ENCODE peak calls at places on chromosomes 3 and 15, in ten cellular contexts. D is endodermal cell, U is brain microvascular endothelial cell, Y is pancreas, P is upper lobe of right lung, M is body of pancreas, N is AG09309, F is fibroblast of the aortic adventitia, L is lower lobe of right lung, X is fibroblast of lung. W is an unnamed sample.

GRCh38 chr15:38226867-38227266 is 25.8 kb upstream of the SPRED1 start:
- DNase-seq in M (peak), U (peak), L (no peak), F (peak), P (no peak), N (peak), X (peak), D (no peak), Y (peak), W (peak)

GRCh38 chr3:102180291-102180931 is 254.4 kb upstream of the ZPLD1 start:
- DNase-seq in P (no peak), F (peak), N (peak), D (no peak), Y (no peak), L (no peak), U (peak), X (peak), M (peak), W (peak)

GRCh38 chr3:123522666-123523412 is 62.0 kb downstream of the HACD2 start:
- DNase-seq in F (no peak), D (no peak), P (no peak), Y (no peak), N (no peak), L (no peak), M (peak), X (no peak), U (no peak), W (no peak)

GRCh38 chr3:4754180-4755086 is 224.8 kb upstream of the BHLHE40 start:
- DNase-seq in U (no peak), D (no peak), X (no peak), N (no peak), F (no peak), Y (no peak), L (no peak), P (no peak), M (no peak), W (no peak)

GRCh38 chr3:68893600-68894239 is 38.6 kb downstream of the TAFA4 start:
- DNase-seq in L (no peak), Y (no peak), N (peak), D (no peak), F (peak), M (no peak), P (no peak), X (peak), U (peak), W (peak)

GRCh38 chr15:66006986-66007385 is 137.7 kb downstream of the RAB11A start:
- DNase-seq in U (no peak), X (peak), N (peak), Y (no peak), F (peak), P (no peak), M (no peak), L (no peak), D (no peak), W (peak)

GRCh38 chr3:169661567-169662214 is 1.8 kb downstream of the MECOM start:
- DNase-seq in F (peak), L (peak), U (peak), N (no peak), D (peak), X (peak), Y (no peak), M (peak), P (peak), W (peak)

GRCh38 chr3:149463921-149464320 is 10.6 kb upstream of the TM4SF4 start:
- DNase-seq in L (no peak), N (no peak), F (no peak), U (no peak), P (no peak), Y (no peak), X (no peak), M (no peak), D (no peak), W (no peak)

GRCh38 chr3:112745567-112746248 is 101.0 kb downstream of the CD200R1L start:
- DNase-seq in Y (no peak), L (no peak), P (no peak), M (no peak), N (no peak), D (no peak), F (peak), U (no peak), X (no peak), W (no peak)

GRCh38 chr3:37762698-37763097 is 99.0 kb upstream of the CTDSPL start:
- DNase-seq in P (no peak), Y (no peak), U (peak), D (peak), X (peak), N (no peak), L (no peak), F (peak), M (no peak), W (peak)

GRCh38 chr3:9071982-9072666 is 108.9 kb upstream of the RAD18 start:
- DNase-seq in M (no peak), X (no peak), N (no peak), U (no peak), D (no peak), F (no peak), Y (no peak), L (no peak), P (no peak), W (no peak)

GRCh38 chr15:57432141-57432701 is 55.9 kb downstream of the CGNL1 start:
- DNase-seq in X (peak), D (peak), F (peak), P (no peak), Y (peak), L (no peak), N (no peak), M (no peak), U (no peak), W (no peak)

GRCh38 chr3:79297242-79297641 is 470.6 kb downstream of the ROBO1 start:
- DNase-seq in P (no peak), Y (no peak), L (no peak), X (peak), F (peak), U (peak), M (no peak), D (no peak), N (peak), W (peak)

GRCh38 chr3:134367412-134367811 is 6.8 kb downstream of the AMOTL2 start:
- DNase-seq in X (no peak), N (no peak), U (no peak), L (no peak), P (peak), Y (no peak), F (no peak), D (peak), M (no peak), W (no peak)

GRCh38 chr3:159252772-159253384 is 451.0 kb downstream of the MFSD1 start:
- DNase-seq in P (no peak), N (peak), X (peak), U (peak), D (no peak), L (no peak), F (peak), M (no peak), Y (no peak), W (peak)

GRCh38 chr3:110767156-110767555 is 304.5 kb upstream of the NECTIN3 start:
- DNase-seq in N (no peak), D (no peak), U (no peak), F (no peak), L (no peak), Y (no peak), X (peak), M (no peak), P (no peak), W (no peak)

GRCh38 chr3:55648591-55649318 is 161.6 kb upstream of the WNT5A start:
- DNase-seq in N (no peak), P (no peak), D (peak), Y (no peak), M (no peak), U (no peak), X (no peak), F (no peak), L (no peak), W (no peak)

GRCh38 chr15:75107905-75108838 is 84.8 kb downstream of the PPCDC start:
- DNase-seq in L (peak), M (peak), N (peak), X (peak), D (no peak), U (peak), Y (no peak), P (no peak), F (peak), W (peak)

GRCh38 chr3:14680716-14681115 is 5.8 kb downstream of the C3orf20 start:
- DNase-seq in F (peak), U (peak), N (no peak), X (peak), Y (no peak), P (no peak), D (no peak), L (no peak), M (no peak), W (peak)

GRCh38 chr3:149625795-149626194 is 32.0 kb downstream of the WWTR1 start:
- DNase-seq in P (no peak), U (no peak), M (no peak), D (no peak), Y (no peak), X (peak), F (no peak), N (no peak), L (no peak), W (no peak)

GRCh38 chr15:56919708-56920637 is 1.5 kb downstream of the TCF12 start:
- DNase-seq in M (peak), X (peak), L (peak), U (peak), F (peak), P (peak), N (no peak), Y (peak), D (peak), W (peak)

GRCh38 chr3:46660543-46661523 is 32.6 kb downstream of the ALS2CL start:
- DNase-seq in M (no peak), L (no peak), N (no peak), D (peak), U (no peak), F (no peak), Y (no peak), P (no peak), X (no peak), W (no peak)

GRCh38 chr3:43296565-43296964 is 10.2 kb downstream of the SNRK start:
- DNase-seq in P (no peak), F (peak), N (no peak), L (peak), X (no peak), U (peak), M (peak), D (no peak), Y (no peak), W (peak)

GRCh38 chr3:48935530-48935929 is 16.9 kb downstream of the ARIH2 start:
- DNase-seq in X (no peak), Y (no peak), M (no peak), U (no peak), L (no peak), P (no peak), F (no peak), N (no peak), D (no peak), W (no peak)

GRCh38 chr15:34366271-34367043 is 539 bp downstream of the LPCAT4 start:
- DNase-seq in F (peak), X (peak), M (peak), Y (peak), U (no peak), L (peak), P (peak), D (peak), N (no peak), W (peak)

GRCh38 chr3:149564079-149564478 is 89.6 kb downstream of the TM4SF4 start:
- DNase-seq in D (no peak), F (peak), P (no peak), X (peak), N (no peak), L (no peak), M (no peak), U (no peak), Y (no peak), W (peak)

GRCh38 chr3:50242371-50242770 is 6.4 kb downstream of the GNAI2 start:
- DNase-seq in L (no peak), M (no peak), D (no peak), N (no peak), U (no peak), F (no peak), X (no peak), Y (no peak), P (no peak), W (no peak)

GRCh38 chr15:90004671-90005070 is 3.5 kb downstream of the ZNF710 start:
- DNase-seq in D (no peak), U (peak), X (peak), M (peak), N (peak), P (no peak), F (peak), Y (peak), L (peak), W (peak)

GRCh38 chr3:171878441-171879225 is 35.5 kb downstream of the TMEM212 start:
- DNase-seq in P (no peak), M (no peak), F (peak), N (peak), Y (no peak), X (peak), D (no peak), L (no peak), U (no peak), W (peak)

GRCh38 chr3:187242435-187242834 is 45.1 kb downstream of the RTP1 start:
- DNase-seq in M (no peak), L (no peak), Y (no peak), P (no peak), N (no peak), F (no peak), X (no peak), U (peak), D (no peak), W (peak)

GRCh38 chr3:55364426-55364825 is 122.7 kb downstream of the WNT5A start:
- DNase-seq in M (no peak), Y (no peak), D (peak), X (peak), P (no peak), U (no peak), N (peak), L (no peak), F (peak), W (peak)

GRCh38 chr3:178754852-178755510 is 218.7 kb downstream of the KCNMB2 start:
- DNase-seq in Y (no peak), U (no peak), L (no peak), N (no peak), F (no peak), M (no peak), D (no peak), P (no peak), X (no peak), W (no peak)
- H3K4me3 ChIP-seq in Y (no peak), U (no peak), L (no peak), N (no peak), F (no peak), M (no peak), D (no peak), P (no peak), X (no peak), W (no peak)

GRCh38 chr3:17195856-17196604 is 311.3 kb downstream of the PLCL2 start:
- DNase-seq in X (peak), U (no peak), Y (no peak), F (peak), D (no peak), P (no peak), N (peak), M (no peak), L (no peak), W (peak)
- TF ChIP-seq CTCF in X (peak), U (no peak), Y (no peak), F (peak), D (peak), P (peak), N (peak), M (no peak), L (peak), W (peak)

GRCh38 chr15:41777421-41777973 is 3.2 kb downstream of the MAPKBP1 start:
- DNase-seq in L (no peak), U (no peak), M (no peak), P (no peak), Y (no peak), F (peak), N (no peak), X (peak), D (no peak), W (no peak)
- H3K4me3 ChIP-seq in L (no peak), U (no peak), M (no peak), P (no peak), Y (no peak), F (no peak), N (no peak), X (no peak), D (no peak), W (no peak)

GRCh38 chr3:195410546-195410945 is 32.3 kb downstream of the ACAP2 start:
- DNase-seq in U (no peak), X (no peak), D (no peak), M (no peak), Y (no peak), F (no peak), L (no peak), N (no peak), P (no peak), W (no peak)
- TF ChIP-seq CTCF in U (no peak), X (no peak), D (no peak), M (no peak), Y (no peak), F (no peak), L (no peak), N (no peak), P (no peak), W (no peak)